ENCODE peak calls at places on chromosome 17, in seven cellular contexts. H, F, D, I, W, X and E are unnamed samples.

GRCh38 chr17:19724501-19725420 is 8.4 kb upstream of the SLC47A2 start:
- DNase-seq in W (no peak), H (peak), F (no peak), D (no peak), X (no peak), I (peak), E (no peak)

GRCh38 chr17:3602499-3602898 is 6.7 kb downstream of the TRPV1 start:
- DNase-seq in F (no peak), W (no peak), I (peak), X (peak), D (peak), H (peak), E (peak)

GRCh38 chr17:30869005-30869404 is 37.0 kb downstream of the TEFM start:
- DNase-seq in I (no peak), X (no peak), D (no peak), W (no peak), F (no peak), H (no peak), E (no peak)

GRCh38 chr17:81194225-81194760 is 28.3 kb upstream of the AATK start:
- DNase-seq in D (no peak), X (no peak), H (no peak), W (no peak), I (no peak), F (no peak), E (no peak)

GRCh38 chr17:34398990-34399389 is 36.0 kb upstream of the CCL1 start:
- DNase-seq in H (peak), X (no peak), W (no peak), F (no peak), D (no peak), I (no peak), E (no peak)

GRCh38 chr17:14359251-14359939 is 58.5 kb downstream of the HS3ST3B1 start:
- DNase-seq in D (no peak), W (no peak), I (peak), H (peak), X (peak), F (no peak), E (no peak)

GRCh38 chr17:29038511-29039300 is 4.2 kb upstream of the PIPOX start:
- DNase-seq in X (no peak), H (peak), W (no peak), D (no peak), F (no peak), I (no peak), E (peak)

GRCh38 chr17:64411999-64412771 is 21.5 kb upstream of the PECAM1 start:
- DNase-seq in F (peak), W (peak), I (peak), D (no peak), H (peak), X (peak), E (peak)

GRCh38 chr17:69761767-69762321 is 313.2 kb upstream of the KCNJ16 start:
- DNase-seq in W (no peak), H (peak), X (peak), F (no peak), D (peak), I (no peak), E (peak)

GRCh38 chr17:42832934-42833770 is at the start of gene PSME3:
- DNase-seq in X (peak), D (peak), F (peak), I (peak), W (peak), H (peak), E (peak)

GRCh38 chr17:34269969-34270368 is at the start of gene CCL7:
- DNase-seq in D (peak), X (peak), F (no peak), I (no peak), H (no peak), W (no peak), E (no peak)

GRCh38 chr17:76546556-76547182 is 6.8 kb downstream of the PRCD start:
- DNase-seq in I (no peak), D (peak), F (no peak), X (peak), H (no peak), W (no peak), E (no peak)

GRCh38 chr17:77826132-77826873 is 132.2 kb upstream of the TNRC6C start:
- DNase-seq in F (no peak), I (no peak), W (no peak), D (no peak), X (no peak), H (no peak), E (no peak)

GRCh38 chr17:21250719-21251305 is 2.4 kb downstream of the NATD1 start:
- DNase-seq in I (no peak), W (no peak), F (no peak), H (no peak), D (no peak), X (no peak), E (no peak)

GRCh38 chr17:32784113-32784512 is 92.8 kb downstream of the MYO1D start:
- DNase-seq in H (no peak), D (no peak), W (no peak), X (no peak), I (no peak), F (no peak), E (peak)
- H3K18ac ChIP-seq in H (no peak), D (no peak), W (no peak), X (no peak), I (no peak), F (no peak), E (no peak)

GRCh38 chr17:58020401-58020800 is 13.4 kb upstream of the SRSF1 start:
- DNase-seq in W (no peak), X (no peak), H (no peak), F (no peak), D (no peak), I (no peak), E (no peak)
- H3K27ac ChIP-seq in W (no peak), X (no peak), H (no peak), F (no peak), D (no peak), I (no peak), E (no peak)

DNA sequence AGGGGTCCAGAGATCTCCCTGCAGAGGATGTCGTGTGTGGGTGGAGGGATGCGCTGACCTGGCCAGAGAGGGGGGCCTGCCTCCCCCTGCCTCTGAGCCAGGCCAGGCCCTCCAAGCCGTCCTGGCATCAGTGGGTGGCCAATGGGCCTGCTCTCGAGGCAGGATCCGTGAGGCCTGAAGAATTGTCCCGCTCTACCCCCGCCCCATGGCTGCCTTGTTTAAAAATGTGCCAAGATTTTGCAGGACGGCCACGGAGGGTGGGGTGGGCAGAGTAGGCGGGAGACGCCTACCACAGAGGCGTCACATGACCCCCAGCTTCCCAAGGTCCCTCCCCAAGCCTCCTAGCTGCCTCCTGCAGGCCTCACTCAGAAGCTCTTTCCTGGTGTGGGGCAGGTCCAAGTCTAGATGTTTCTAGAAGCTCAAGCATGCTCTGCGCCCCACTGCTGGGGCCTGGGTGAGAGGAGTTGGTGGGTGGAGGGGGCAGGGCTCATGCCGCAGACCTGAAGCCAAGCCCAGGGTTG is 69.5 kb downstream of the ENGASE start:
- DNase-seq in X (no peak), W (no peak), I (no peak), D (no peak), H (no peak), F (no peak), E (peak)
- H4K8ac ChIP-seq in X (no peak), W (no peak), I (no peak), D (no peak), H (no peak), F (peak), E (no peak)

GRCh38 chr17:50620848-50621247 is 13.8 kb upstream of the ABCC3 start:
- DNase-seq in D (no peak), F (no peak), H (no peak), I (peak), W (no peak), X (no peak), E (peak)
- H3K18ac ChIP-seq in D (no peak), F (peak), H (no peak), I (no peak), W (no peak), X (no peak), E (no peak)

GRCh38 chr17:1173456-1174370 is 6.1 kb downstream of the ABR start:
- DNase-seq in F (no peak), H (no peak), W (no peak), D (no peak), X (no peak), I (no peak), E (no peak)
- H3K27ac ChIP-seq in F (no peak), H (no peak), W (no peak), D (no peak), X (no peak), I (no peak), E (no peak)

DNA sequence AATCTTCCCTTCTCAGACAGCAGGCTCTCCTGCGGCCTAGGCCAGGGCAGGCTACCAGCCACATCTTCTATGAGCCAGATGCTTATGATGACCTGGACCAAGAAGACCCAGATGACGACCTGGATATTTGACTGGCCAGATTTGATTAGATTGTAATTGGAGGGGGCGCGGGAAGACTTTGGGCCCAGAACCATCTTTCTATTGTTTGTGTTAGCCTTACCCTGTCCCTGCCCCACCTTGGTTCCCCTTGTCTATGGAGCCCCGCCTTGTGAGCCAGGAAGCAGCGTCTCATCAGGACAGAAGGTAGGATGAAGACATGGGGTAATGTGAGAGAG is 2.8 kb downstream of the CLDN7 start:
- DNase-seq in W (no peak), H (no peak), F (no peak), I (no peak), D (no peak), X (no peak), E (no peak)
- H4K8ac ChIP-seq in W (no peak), H (no peak), F (no peak), I (no peak), D (no peak), X (no peak), E (no peak)

DNA sequence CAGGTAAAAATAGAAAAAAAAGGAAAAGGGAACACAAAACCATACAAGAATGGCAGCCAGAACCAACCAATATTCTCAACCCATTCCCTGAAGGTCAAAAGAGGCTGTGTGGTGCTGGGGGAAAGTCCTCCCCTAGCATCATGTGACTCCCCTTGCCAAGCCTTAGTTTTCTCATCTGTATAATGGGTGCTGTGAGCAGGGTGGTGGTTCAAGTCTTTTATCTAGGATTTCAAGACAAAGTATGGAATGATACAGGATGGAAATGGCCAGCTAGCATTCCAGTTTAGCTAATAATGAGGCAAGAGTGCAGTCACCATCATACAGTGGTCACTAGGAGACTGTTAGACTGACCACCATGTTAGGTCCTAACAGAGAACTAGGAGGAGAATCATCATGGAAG is 20.7 kb downstream of the PSMB3 start:
- DNase-seq in H (no peak), W (no peak), F (no peak), D (no peak), I (no peak), X (no peak), E (no peak)
- H3K18ac ChIP-seq in H (no peak), W (no peak), F (no peak), D (no peak), I (no peak), X (no peak), E (no peak)

GRCh38 chr17:32806646-32807045 is 70.3 kb downstream of the MYO1D start:
- DNase-seq in D (no peak), F (no peak), I (no peak), H (no peak), X (no peak), W (no peak), E (no peak)
- H3K27ac ChIP-seq in D (no peak), F (no peak), I (no peak), H (no peak), X (no peak), W (no peak), E (no peak)

DNA sequence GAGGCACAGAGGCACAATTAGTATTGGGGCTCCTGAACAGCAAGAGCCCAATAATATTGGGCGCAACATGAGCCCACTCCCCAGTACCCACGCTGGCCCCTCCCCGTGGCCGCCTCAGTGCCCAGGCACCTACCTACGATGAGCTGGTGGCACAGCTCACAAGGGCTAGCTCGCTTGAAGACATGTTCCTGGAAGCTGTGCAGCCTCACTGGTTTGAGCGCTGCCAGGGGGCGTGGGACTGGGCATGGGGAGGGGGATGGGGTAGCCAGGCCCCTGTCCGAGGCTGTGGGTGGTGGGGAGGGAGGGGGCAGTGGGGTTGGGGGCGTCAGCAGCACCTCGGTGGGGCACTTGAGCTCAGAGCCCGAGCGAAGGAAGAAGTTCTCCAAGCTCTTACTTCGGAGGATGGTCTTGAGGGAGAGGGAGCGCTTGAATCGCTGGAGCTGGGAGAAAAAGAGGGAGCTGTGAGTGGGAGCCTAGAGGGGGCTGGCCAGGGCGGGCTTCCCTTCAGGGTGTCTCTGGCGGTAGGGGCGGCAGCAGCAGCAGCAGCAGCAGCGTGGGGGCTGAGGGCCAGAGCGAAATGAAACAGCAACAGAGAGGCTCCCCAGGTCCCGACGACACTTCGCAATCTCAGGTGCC is 7.9 kb downstream of the STAC2 start:
- DNase-seq in X (no peak), H (no peak), D (no peak), I (no peak), W (no peak), F (no peak), E (no peak)
- H4K8ac ChIP-seq in X (no peak), H (no peak), D (no peak), I (no peak), W (no peak), F (no peak), E (no peak)